ENCODE peak calls at places on chromosomes 16 and 17, in five cellular contexts. A, Y, J, L and X are unnamed samples.

GRCh38 chr17:28598389-28598788 is 436 bp downstream of the SPAG5 start:
- DNase-seq in A (no peak), L (no peak), J (no peak), Y (no peak), X (no peak)

GRCh38 chr17:63634163-63634562 is 11.9 kb downstream of the MAP3K3 start:
- DNase-seq in Y (no peak), A (peak; percentile 78), J (no peak), L (no peak), X (no peak)

GRCh38 chr16:4651842-4652241 is 27.2 kb downstream of the MGRN1 start:
- DNase-seq in J (no peak), L (no peak), A (no peak), Y (no peak), X (peak; percentile 72)

GRCh38 chr17:60699090-60699489 is 21.4 kb downstream of the BCAS3 start:
- DNase-seq in J (no peak), Y (no peak), L (no peak), A (no peak), X (no peak)

GRCh38 chr16:16083421-16084156 is 134.2 kb downstream of the ABCC1 start:
- DNase-seq in A (peak; percentile 63), J (no peak), L (no peak), Y (no peak), X (no peak)

GRCh38 chr16:86590501-86591144 is 12.3 kb downstream of the FOXL1 start:
- DNase-seq in A (no peak), L (no peak), Y (no peak), J (no peak), X (no peak)

GRCh38 chr16:52090080-52090479 is 456.9 kb downstream of the TOX3 start:
- DNase-seq in Y (no peak), L (no peak), J (no peak), A (no peak), X (no peak)

GRCh38 chr17:4672726-4673125 is 31.2 kb downstream of the PELP1 start:
- DNase-seq in Y (no peak), A (no peak), J (no peak), L (no peak), X (no peak)

GRCh38 chr16:81526199-81526598 is 81.6 kb downstream of the CMIP start:
- DNase-seq in Y (no peak), J (no peak), A (no peak), L (no peak), X (no peak)

GRCh38 chr16:50568187-50568830 is 20.1 kb downstream of the NKD1 start:
- DNase-seq in L (no peak), A (no peak), Y (no peak), J (no peak), X (no peak)

GRCh38 chr17:74637265-74637664 is 13.7 kb upstream of the CD300E start:
- DNase-seq in L (no peak), J (no peak), Y (no peak), A (no peak), X (no peak)

GRCh38 chr17:72580321-72581127 is 459.7 kb downstream of the SOX9 start:
- DNase-seq in Y (peak; percentile 84), J (no peak), A (no peak), L (no peak), X (no peak)

GRCh38 chr16:67594956-67595355 is 32.6 kb downstream of the CTCF start:
- DNase-seq in A (peak; percentile 22), J (no peak), L (no peak), Y (no peak), X (no peak)

GRCh38 chr17:17196776-17197175 is 9.4 kb downstream of the PLD6 start:
- DNase-seq in J (no peak), A (no peak), Y (no peak), L (no peak), X (no peak)

GRCh38 chr16:89345663-89346150 is 128.2 kb downstream of the ZNF778 start:
- DNase-seq in A (no peak), J (no peak), Y (peak; percentile 24), L (no peak), X (no peak)

GRCh38 chr17:80885922-80886582 is 105.6 kb upstream of the CHMP6 start:
- DNase-seq in L (no peak), J (no peak), A (no peak), Y (no peak), X (no peak)

GRCh38 chr16:85381738-85382592 is 231.2 kb upstream of the GSE1 start:
- DNase-seq in L (no peak), Y (no peak), A (peak; percentile 65), J (no peak), X (no peak)

GRCh38 chr16:50202926-50203624 is 50.0 kb downstream of the TENT4B start:
- DNase-seq in L (no peak), J (no peak), Y (no peak), A (peak; percentile 81), X (no peak)

GRCh38 chr16:54208262-54208661 is 78.3 kb downstream of the IRX3 start:
- DNase-seq in Y (no peak), J (no peak), L (no peak), A (peak; percentile 77), X (no peak)

GRCh38 chr16:8785408-8785807 is 12.0 kb downstream of the TMEM186 start:
- DNase-seq in Y (no peak), J (no peak), L (no peak), A (no peak), X (no peak)

GRCh38 chr16:88956546-88957455 is 20.2 kb downstream of the CBFA2T3 start:
- DNase-seq in A (no peak), J (no peak), Y (peak; percentile 12), L (no peak), X (no peak)

GRCh38 chr17:38915639-38915995 is 9.8 kb upstream of the LASP1NB start:
- DNase-seq in L (no peak), A (no peak), Y (no peak), J (no peak), X (no peak)

GRCh38 chr16:23334421-23334853 is 32.3 kb downstream of the SCNN1B start:
- DNase-seq in J (no peak), A (no peak), Y (no peak), L (peak; percentile 22), X (peak; percentile 35)

GRCh38 chr16:67150833-67151396 is at the start of gene B3GNT9:
- DNase-seq in A (peak; percentile 76), J (no peak), L (peak; percentile 78), Y (peak; percentile 65), X (peak; percentile 57)

GRCh38 chr16:49504626-49505025 is 131.0 kb downstream of the C16orf78 start:
- DNase-seq in A (no peak), J (no peak), L (no peak), Y (no peak), X (no peak)

GRCh38 chr16:83356266-83356665 is 451.5 kb upstream of the HSBP1 start:
- DNase-seq in J (no peak), L (peak; percentile 24), A (peak; percentile 74), Y (peak; percentile 46), X (peak; percentile 50)

GRCh38 chr17:49576121-49576905 is 642 bp downstream of the NXPH3 start:
- DNase-seq in L (no peak), A (peak; percentile 76), Y (peak; percentile 44), J (no peak), X (no peak)

GRCh38 chr17:74453665-74454196 is 12.7 kb upstream of the CD300A start:
- DNase-seq in A (no peak), L (peak; percentile 98), Y (no peak), J (peak; percentile 57), X (peak; percentile 80)

GRCh38 chr16:68244903-68245853 is at the start of gene PLA2G15:
- DNase-seq in A (peak; percentile 95), J (peak; percentile 92), Y (peak; percentile 91), L (peak; percentile 88), X (peak; percentile 98)

GRCh38 chr16:70407811-70408274 is 31.1 kb downstream of the ST3GAL2 start:
- DNase-seq in J (no peak), L (peak; percentile 36), Y (no peak), A (no peak), X (no peak)

GRCh38 chr16:22692916-22693646 is 120.9 kb upstream of the HS3ST2 start:
- DNase-seq in L (no peak), Y (no peak), A (no peak), J (no peak), X (no peak)

GRCh38 chr17:6261496-6261895 is 173.4 kb downstream of the AIPL1 start:
- DNase-seq in Y (no peak), L (no peak), A (peak; percentile 23), J (no peak), X (no peak)

GRCh38 chr16:841455-842060 is 41.0 kb upstream of the GNG13 start:
- DNase-seq in L (no peak), Y (no peak), J (no peak), A (no peak), X (no peak)

GRCh38 chr17:76371656-76372628 is 12.5 kb upstream of the SPHK1 start:
- DNase-seq in Y (no peak), L (no peak), A (no peak), J (no peak), X (no peak)